ENCODE peak calls at places on chromosome 4, in four cellular contexts. O is HCT116, P is mesendoderm, B is colonic mucosa. C is an unnamed sample.

GRCh38 chr4:17490575-17491059 is 21.3 kb downstream of the QDPR start:
- DNase-seq in O (no peak), B (no peak), P (peak), C (no peak)

GRCh38 chr4:42412251-42412650 is 15.0 kb downstream of the SHISA3 start:
- DNase-seq in P (peak), B (no peak), O (no peak), C (no peak)

GRCh38 chr4:156888762-156889161 is 82.8 kb downstream of the PDGFC start:
- DNase-seq in O (no peak), B (no peak), P (no peak), C (no peak)

GRCh38 chr4:185282968-185283367 is 73.6 kb downstream of the SNX25 start:
- DNase-seq in P (peak), O (no peak), B (no peak), C (peak)

GRCh38 chr4:78517050-78517652 is 34.4 kb upstream of the ANXA3 start:
- DNase-seq in B (no peak), O (no peak), P (peak), C (no peak)

GRCh38 chr4:38762560-38762959 is 20.2 kb downstream of the TLR10 start:
- DNase-seq in P (no peak), B (no peak), O (no peak), C (no peak)

GRCh38 chr4:6658635-6659075 is 18.2 kb downstream of the MRFAP1 start:
- DNase-seq in O (no peak), P (no peak), B (no peak), C (no peak)

GRCh38 chr4:169774466-169775445 is 17.0 kb upstream of the HPF1 start:
- DNase-seq in B (no peak), O (no peak), P (no peak), C (no peak)

GRCh38 chr4:54403700-54404453 is 174.8 kb downstream of the PDGFRA start:
- DNase-seq in O (no peak), P (no peak), B (no peak), C (no peak)

GRCh38 chr4:6154875-6155274 is 45.5 kb downstream of the JAKMIP1 start:
- DNase-seq in B (no peak), P (peak), O (no peak), C (no peak)

GRCh38 chr4:55706526-55706925 is 70.4 kb upstream of the NMU start:
- DNase-seq in O (no peak), P (no peak), B (no peak), C (no peak)
- H3K9ac ChIP-seq in O (no peak), P (no peak), B (no peak), C (no peak)

GRCh38 chr4:99801005-99801699 is 15.5 kb upstream of the DAPP1 start:
- DNase-seq in O (no peak), B (no peak), P (no peak), C (no peak)
- H3K27ac ChIP-seq in O (no peak), B (no peak), P (no peak), C (no peak)

GRCh38 chr4:145278341-145279121 is 98.1 kb upstream of the OTUD4 start:
- DNase-seq in O (no peak), P (no peak), B (no peak), C (no peak)
- H3K9ac ChIP-seq in O (no peak), P (no peak), B (no peak), C (no peak)

GRCh38 chr4:124636793-124637192 is 75.7 kb downstream of the ANKRD50 start:
- DNase-seq in B (no peak), O (no peak), P (peak), C (no peak)

GRCh38 chr4:124640037-124640730 is 72.3 kb downstream of the ANKRD50 start:
- DNase-seq in B (no peak), P (peak), O (peak), C (no peak)

GRCh38 chr4:124642846-124643245 is 69.7 kb downstream of the ANKRD50 start:
- DNase-seq in P (no peak), O (no peak), B (no peak), C (no peak)

GRCh38 chr4:124647599-124647998 is 64.9 kb downstream of the ANKRD50 start:
- DNase-seq in B (no peak), O (no peak), P (no peak), C (no peak)

DNA sequence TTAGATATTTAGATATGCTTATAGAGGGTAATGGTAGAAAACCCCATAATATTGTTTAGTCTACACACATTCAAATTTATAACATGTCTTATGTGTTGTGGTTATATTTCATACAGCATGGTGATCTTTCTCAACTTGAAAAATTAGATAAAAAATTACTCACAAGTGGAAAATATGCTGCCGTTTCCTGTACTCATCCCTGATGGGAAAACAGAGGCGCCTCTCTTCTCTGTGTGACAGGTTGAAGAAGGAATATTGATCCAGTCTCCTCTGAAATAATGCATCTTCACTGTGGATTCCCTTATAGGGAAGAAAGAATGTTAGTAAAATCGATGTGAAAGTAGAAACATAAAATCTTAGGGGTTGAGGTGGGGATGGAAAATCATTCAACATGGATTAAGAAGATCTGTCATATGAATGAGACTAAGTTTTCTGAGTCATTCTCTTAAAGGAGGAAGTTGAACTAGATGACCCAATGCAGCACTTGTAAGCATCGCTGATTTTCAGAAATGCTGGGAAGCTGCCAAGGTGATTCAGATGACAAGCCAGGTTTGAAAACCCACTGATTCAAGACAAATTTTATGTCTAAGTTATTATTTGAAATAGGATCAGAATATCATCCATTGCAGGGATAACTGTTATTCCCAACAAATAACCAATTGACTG is 70.7 kb downstream of the ANKRD50 start:
- DNase-seq in O (peak), B (no peak), P (no peak), C (no peak)
- H3K27ac ChIP-seq in O (peak), B (no peak), P (no peak), C (no peak)